ENCODE peak calls at places on chromosomes 2 and 18, in six cellular contexts. W, S, Z, F, K and N are unnamed samples.

GRCh38 chr2:102065675-102066252 is 74.0 kb downstream of the IL1R2 start:
- DNase-seq in W (peak; percentile 77), S (no peak), Z (no peak), F (peak; percentile 63), K (peak; percentile 16), N (no peak)

GRCh38 chr18:58454406-58455061 is 174.4 kb downstream of the ALPK2 start:
- DNase-seq in W (no peak), S (no peak), Z (no peak), F (peak; percentile 44), K (no peak), N (no peak)

GRCh38 chr2:102129956-102130650 is 12.4 kb upstream of the IL1R1 start:
- DNase-seq in W (no peak), S (no peak), Z (no peak), F (no peak), K (no peak), N (no peak)

GRCh38 chr2:68388772-68389171 is 23.7 kb downstream of the PLEK start:
- DNase-seq in W (no peak), S (no peak), Z (no peak), F (no peak), K (no peak), N (no peak)

GRCh38 chr2:328761-329160 is 40.9 kb upstream of the ALKAL2 start:
- DNase-seq in W (no peak), S (no peak), Z (no peak), F (peak; percentile 25), K (no peak), N (no peak)

GRCh38 chr2:17422066-17422465 is 96.2 kb downstream of the RAD51AP2 start:
- DNase-seq in W (peak; percentile 15), S (no peak), Z (no peak), F (no peak), K (no peak), N (no peak)

GRCh38 chr2:47003641-47004427 is 88.2 kb upstream of the MCFD2 start:
- DNase-seq in W (peak; percentile 55), S (no peak), Z (no peak), F (peak; percentile 86), K (peak; percentile 54), N (no peak)

GRCh38 chr2:203077458-203077857 is 62.8 kb downstream of the NBEAL1 start:
- DNase-seq in W (peak; percentile 48), S (no peak), Z (no peak), F (peak; percentile 18), K (no peak), N (no peak)

GRCh38 chr2:231563378-231563961 is 29.2 kb upstream of the TEX44 start:
- DNase-seq in W (peak; percentile 75), S (peak; percentile 52), Z (peak; percentile 94), F (peak; percentile 65), K (peak; percentile 65), N (peak; percentile 84)

GRCh38 chr2:234863043-234863934 is 88.5 kb upstream of the SH3BP4 start:
- DNase-seq in W (peak; percentile 81), S (no peak), Z (peak; percentile 9), F (peak; percentile 49), K (peak; percentile 54), N (no peak)

GRCh38 chr2:144170172-144170571 is 349.7 kb downstream of the ZEB2 start:
- DNase-seq in W (peak; percentile 23), S (no peak), Z (no peak), F (peak; percentile 9), K (no peak), N (no peak)

GRCh38 chr2:165016772-165017411 is 61.6 kb upstream of the SLC38A11 start:
- DNase-seq in W (peak; percentile 77), S (peak; percentile 76), Z (peak; percentile 80), F (peak; percentile 64), K (peak; percentile 22), N (peak; percentile 71)

GRCh38 chr2:224146356-224147160 is 107.5 kb upstream of the SERPINE2 start:
- DNase-seq in W (no peak), S (no peak), Z (no peak), F (peak; percentile 39), K (no peak), N (no peak)

GRCh38 chr2:188130317-188130716 is 161.4 kb upstream of the GULP1 start:
- DNase-seq in W (no peak), S (no peak), Z (peak; percentile 30), F (no peak), K (no peak), N (peak; percentile 1)

GRCh38 chr18:69795785-69796184 is 151.9 kb downstream of the CD226 start:
- DNase-seq in W (peak; percentile 47), S (no peak), Z (peak; percentile 4), F (peak; percentile 41), K (no peak), N (peak; percentile 48)

GRCh38 chr2:235433860-235434259 is 60.0 kb upstream of the AGAP1 start:
- DNase-seq in W (peak; percentile 67), S (peak; percentile 61), Z (no peak), F (peak; percentile 61), K (no peak), N (no peak)

GRCh38 chr2:72115361-72116080 is 32.1 kb downstream of the CYP26B1 start:
- DNase-seq in W (peak; percentile 94), S (no peak), Z (no peak), F (peak; percentile 99), K (peak; percentile 68), N (no peak)

GRCh38 chr18:22601481-22601880 is 183.8 kb upstream of the CTAGE1 start:
- DNase-seq in W (peak; percentile 80), S (no peak), Z (no peak), F (peak; percentile 7), K (no peak), N (no peak)

GRCh38 chr2:191952515-191953270 is 105.8 kb upstream of the CAVIN2 start:
- DNase-seq in W (no peak), S (no peak), Z (no peak), F (no peak), K (no peak), N (no peak)

GRCh38 chr18:75489493-75490190 is 62.1 kb upstream of the SMIM21 start:
- DNase-seq in W (peak; percentile 96), S (no peak), Z (no peak), F (peak; percentile 91), K (peak; percentile 81), N (no peak)

GRCh38 chr2:197515277-197515797 is 529 bp upstream of the MOB4 start:
- DNase-seq in W (no peak), S (peak; percentile 78), Z (no peak), F (no peak), K (peak; percentile 12), N (no peak)
- TF ChIP-seq EZH2phosphoT487 in W (no peak), S (no peak), Z (no peak), F (no peak), K (no peak), N (no peak)

GRCh38 chr2:174594451-174594850 is 3.2 kb downstream of the WIPF1 start:
- DNase-seq in W (no peak), S (peak; percentile 40), Z (no peak), F (no peak), K (no peak), N (no peak)

GRCh38 chr2:174591740-174592139 is 5.9 kb downstream of the WIPF1 start:
- DNase-seq in W (no peak), S (no peak), Z (no peak), F (no peak), K (no peak), N (no peak)

GRCh38 chr2:174590928-174591648 is 6.5 kb downstream of the WIPF1 start:
- DNase-seq in W (peak; percentile 60), S (no peak), Z (no peak), F (peak; percentile 35), K (no peak), N (no peak)

GRCh38 chr2:174593574-174594203 is 3.9 kb downstream of the WIPF1 start:
- DNase-seq in W (peak; percentile 84), S (peak; percentile 97), Z (peak; percentile 37), F (peak; percentile 40), K (no peak), N (peak; percentile 22)

GRCh38 chr2:174593041-174593440 is 4.6 kb downstream of the WIPF1 start:
- DNase-seq in W (no peak), S (no peak), Z (no peak), F (no peak), K (no peak), N (no peak)
- H3K4me1 ChIP-seq in W (peaks cover 70% of the 10 kb centered on the region), S (peaks cover 23% of the 10 kb centered on the region), Z (no peaks in the 10 kb centered on the region), F (peaks cover 34% of the 10 kb centered on the region), K (no peaks in the 10 kb centered on the region), N (peaks cover 20% of the 10 kb centered on the region)

DNA sequence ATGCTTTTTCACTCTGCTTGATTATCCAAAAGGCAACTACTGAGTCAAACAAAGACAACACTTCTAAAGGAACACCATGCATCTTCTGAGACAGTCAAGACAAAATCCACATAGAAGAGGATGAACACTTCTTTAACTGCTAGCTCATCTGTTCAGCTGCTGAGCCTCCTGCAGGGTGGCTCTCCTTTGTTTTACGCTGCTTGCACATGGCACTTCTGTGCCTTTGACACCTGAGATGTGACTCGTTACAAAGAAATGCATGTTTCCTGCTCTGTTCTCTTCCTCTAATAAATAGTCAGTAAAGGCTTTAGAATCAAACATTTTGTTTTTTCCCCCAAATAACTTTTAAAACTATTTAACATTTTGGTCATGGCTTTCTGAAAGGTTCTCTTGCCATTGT is 1129.4 kb downstream of the TDRD15 start:
- DNase-seq in W (no peak), S (no peak), Z (peak; percentile 8), F (no peak), K (no peak), N (peak; percentile 25)
- H3K79me2 ChIP-seq in W (no peaks in the 10 kb centered on the region), S (no peaks in the 10 kb centered on the region), Z (no peaks in the 10 kb centered on the region), F (no peaks in the 10 kb centered on the region), K (no peaks in the 10 kb centered on the region), N (no peaks in the 10 kb centered on the region)

GRCh38 chr18:3012920-3013810 is at the start of gene LPIN2:
- DNase-seq in W (peak; percentile 97), S (peak; percentile 98), Z (peak; percentile 98), F (peak; percentile 99), K (peak; percentile 87), N (peak; percentile 99)

GRCh38 chr18:3016584-3017292 is 3.8 kb upstream of the LPIN2 start:
- DNase-seq in W (no peak), S (no peak), Z (no peak), F (no peak), K (no peak), N (no peak)

GRCh38 chr18:3015203-3015590 is 2.3 kb upstream of the LPIN2 start:
- DNase-seq in W (peak; percentile 89), S (no peak), Z (no peak), F (peak; percentile 89), K (peak; percentile 61), N (no peak)

GRCh38 chr18:3015851-3016250 is 2.9 kb upstream of the LPIN2 start:
- DNase-seq in W (no peak), S (no peak), Z (no peak), F (no peak), K (no peak), N (no peak)

DNA sequence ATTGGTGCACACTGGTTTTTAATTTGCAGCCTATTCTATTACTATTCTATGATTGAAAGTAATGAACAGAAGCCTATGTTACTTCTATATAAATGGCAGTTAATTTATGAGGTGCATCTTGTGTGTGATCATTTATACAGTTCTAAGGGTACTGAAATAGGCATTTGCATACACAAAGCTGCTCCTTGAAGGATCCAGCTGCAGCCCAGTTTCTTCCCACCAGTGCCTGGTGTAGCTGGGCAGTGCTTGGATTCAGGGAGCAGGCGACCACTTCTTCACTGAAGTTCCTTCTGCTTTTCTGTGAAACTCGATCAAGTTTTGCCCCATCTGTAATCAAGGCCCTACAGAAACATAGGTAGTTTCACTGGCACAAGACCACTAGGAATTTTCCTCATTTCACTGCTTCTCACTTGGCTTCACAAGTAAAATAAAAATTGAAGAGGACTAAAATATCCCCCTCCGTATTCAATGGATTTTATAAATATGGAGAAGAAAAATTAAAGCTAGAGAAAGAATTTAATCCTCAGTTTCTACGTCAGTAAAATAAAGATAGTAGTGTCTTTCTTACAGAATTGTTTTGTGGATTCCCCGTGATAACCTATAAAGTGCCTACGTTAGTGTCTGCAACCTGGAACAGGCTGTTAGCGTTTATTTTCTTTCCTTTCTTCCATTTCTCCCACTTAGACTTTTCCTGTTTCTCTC is 1.7 kb upstream of the LPIN2 start:
- DNase-seq in W (peak; percentile 48), S (no peak), Z (no peak), F (no peak), K (no peak), N (no peak)
- TF ChIP-seq EZH2phosphoT487 in W (no peak), S (no peak), Z (no peak), F (no peak), K (no peak), N (no peak)